ENCODE peak calls at places on chromosomes 12 and 14, in six cellular contexts. One of them, this sample, is unnamed.

GRCh38 chr12:131044136-131044535 is 90.4 kb downstream of the ADGRD1 start:
- DNase-seq in GM10248: no peak
- DNase-seq in hypothalamus: no peak
- DNase-seq in brain microvascular endothelial cell: no peak
- DNase-seq in NCI-H1092 treated with DMSO at 0.1 percent for 48 hours: no peak
- DNase-seq in kidney glomerular epithelial cell: no peak
- DNase-seq in this sample: no peak

GRCh38 chr12:117032593-117033381 is 66.4 kb downstream of the TESC start:
- DNase-seq in NCI-H1092 treated with DMSO at 0.1 percent for 48 hours: peak; percentile 72
- DNase-seq in kidney glomerular epithelial cell: no peak
- DNase-seq in brain microvascular endothelial cell: no peak
- DNase-seq in GM10248: no peak
- DNase-seq in hypothalamus: peak; percentile 19
- DNase-seq in this sample: no peak

GRCh38 chr12:40663781-40664180 is 28.5 kb upstream of the CNTN1 start:
- DNase-seq in brain microvascular endothelial cell: no peak
- DNase-seq in NCI-H1092 treated with DMSO at 0.1 percent for 48 hours: no peak
- DNase-seq in GM10248: no peak
- DNase-seq in hypothalamus: no peak
- DNase-seq in kidney glomerular epithelial cell: no peak
- DNase-seq in this sample: no peak

GRCh38 chr12:92188517-92189188 is 43.0 kb upstream of the BTG1 start:
- DNase-seq in brain microvascular endothelial cell: no peak
- DNase-seq in NCI-H1092 treated with DMSO at 0.1 percent for 48 hours: no peak
- DNase-seq in kidney glomerular epithelial cell: no peak
- DNase-seq in hypothalamus: no peak
- DNase-seq in GM10248: no peak
- DNase-seq in this sample: no peak

GRCh38 chr12:98154850-98155249 is 360.5 kb upstream of the TMPO start:
- DNase-seq in kidney glomerular epithelial cell: peak; percentile 7
- DNase-seq in GM10248: no peak
- DNase-seq in brain microvascular endothelial cell: no peak
- DNase-seq in hypothalamus: no peak
- DNase-seq in NCI-H1092 treated with DMSO at 0.1 percent for 48 hours: peak; percentile 62
- DNase-seq in this sample: no peak

GRCh38 chr12:122947352-122947792 is 18.9 kb downstream of the ABCB9 start:
- DNase-seq in NCI-H1092 treated with DMSO at 0.1 percent for 48 hours: no peak
- DNase-seq in kidney glomerular epithelial cell: no peak
- DNase-seq in brain microvascular endothelial cell: no peak
- DNase-seq in hypothalamus: no peak
- DNase-seq in GM10248: no peak
- DNase-seq in this sample: no peak

GRCh38 chr14:50082784-50083466 is 33.4 kb downstream of the VCPKMT start:
- DNase-seq in kidney glomerular epithelial cell: peak; percentile 47
- DNase-seq in brain microvascular endothelial cell: peak; percentile 7
- DNase-seq in GM10248: peak; percentile 84
- DNase-seq in hypothalamus: no peak
- DNase-seq in NCI-H1092 treated with DMSO at 0.1 percent for 48 hours: no peak
- DNase-seq in this sample: peak; percentile 86

GRCh38 chr12:132366341-132366861 is 37.0 kb upstream of the GALNT9 start:
- DNase-seq in hypothalamus: no peak
- DNase-seq in kidney glomerular epithelial cell: no peak
- DNase-seq in NCI-H1092 treated with DMSO at 0.1 percent for 48 hours: no peak
- DNase-seq in brain microvascular endothelial cell: no peak
- DNase-seq in GM10248: no peak
- DNase-seq in this sample: no peak

GRCh38 chr12:87924149-87924548 is 105.1 kb downstream of the C12orf50 start:
- DNase-seq in hypothalamus: no peak
- DNase-seq in kidney glomerular epithelial cell: no peak
- DNase-seq in NCI-H1092 treated with DMSO at 0.1 percent for 48 hours: no peak
- DNase-seq in GM10248: no peak
- DNase-seq in brain microvascular endothelial cell: no peak
- DNase-seq in this sample: no peak

GRCh38 chr12:117023998-117024960 is 74.9 kb downstream of the TESC start:
- DNase-seq in brain microvascular endothelial cell: no peak
- DNase-seq in kidney glomerular epithelial cell: no peak
- DNase-seq in hypothalamus: no peak
- DNase-seq in GM10248: no peak
- DNase-seq in NCI-H1092 treated with DMSO at 0.1 percent for 48 hours: no peak
- DNase-seq in this sample: no peak